ENCODE peak calls at places on chromosomes 5 and 9, in seven cellular contexts. One of them, this sample, is unnamed.

GRCh38 chr9:130497139-130497538 is 52.4 kb downstream of the ASS1 start:
- DNase-seq in neural progenitor cell: peak
- DNase-seq in A549: no peak
- DNase-seq in thyroid gland: peak
- DNase-seq in stomach: no peak
- DNase-seq in tibial artery: no peak
- DNase-seq in CD8-positive, alpha-beta T cell: no peak
- DNase-seq in this sample: no peak

GRCh38 chr5:173963867-173964429 is 25.0 kb upstream of the C5orf47 start:
- DNase-seq in neural progenitor cell: peak
- DNase-seq in A549: peak
- DNase-seq in thyroid gland: no peak
- DNase-seq in stomach: no peak
- DNase-seq in tibial artery: no peak
- DNase-seq in CD8-positive, alpha-beta T cell: no peak
- DNase-seq in this sample: no peak

GRCh38 chr9:109107402-109108240 is 12.1 kb downstream of the TMEM245 start:
- DNase-seq in neural progenitor cell: no peak
- DNase-seq in A549: peak
- DNase-seq in thyroid gland: no peak
- DNase-seq in stomach: no peak
- DNase-seq in tibial artery: no peak
- DNase-seq in CD8-positive, alpha-beta T cell: no peak
- DNase-seq in this sample: no peak

GRCh38 chr9:70502690-70503089 is 88.2 kb upstream of the KLF9 start:
- DNase-seq in neural progenitor cell: no peak
- DNase-seq in A549: no peak
- DNase-seq in thyroid gland: no peak
- DNase-seq in stomach: no peak
- DNase-seq in tibial artery: no peak
- DNase-seq in CD8-positive, alpha-beta T cell: no peak
- DNase-seq in this sample: no peak

GRCh38 chr5:140038373-140038957 is 4.6 kb downstream of the NRG2 start:
- DNase-seq in neural progenitor cell: peak
- DNase-seq in A549: no peak
- DNase-seq in thyroid gland: no peak
- DNase-seq in stomach: no peak
- DNase-seq in tibial artery: no peak
- DNase-seq in CD8-positive, alpha-beta T cell: no peak
- DNase-seq in this sample: no peak

GRCh38 chr9:129237195-129237611 is 59.1 kb upstream of the IER5L start:
- DNase-seq in neural progenitor cell: no peak
- DNase-seq in A549: peak
- DNase-seq in thyroid gland: no peak
- DNase-seq in stomach: no peak
- DNase-seq in tibial artery: no peak
- DNase-seq in CD8-positive, alpha-beta T cell: peak
- DNase-seq in this sample: no peak

GRCh38 chr9:132586830-132587483 is 4.6 kb downstream of the BARHL1 start:
- DNase-seq in neural progenitor cell: peak
- DNase-seq in A549: no peak
- DNase-seq in thyroid gland: no peak
- DNase-seq in stomach: no peak
- DNase-seq in tibial artery: no peak
- DNase-seq in CD8-positive, alpha-beta T cell: no peak
- DNase-seq in this sample: no peak

GRCh38 chr9:104970588-104970987 is 42.6 kb upstream of the ABCA1 start:
- DNase-seq in neural progenitor cell: no peak
- DNase-seq in A549: no peak
- DNase-seq in thyroid gland: no peak
- DNase-seq in stomach: no peak
- DNase-seq in tibial artery: no peak
- DNase-seq in CD8-positive, alpha-beta T cell: no peak
- DNase-seq in this sample: no peak

GRCh38 chr5:15618938-15619337 is 119.0 kb downstream of the FBXL7 start:
- DNase-seq in neural progenitor cell: no peak
- DNase-seq in A549: no peak
- DNase-seq in thyroid gland: no peak
- DNase-seq in stomach: no peak
- DNase-seq in tibial artery: no peak
- DNase-seq in CD8-positive, alpha-beta T cell: no peak
- DNase-seq in this sample: no peak

GRCh38 chr5:178115136-178115834 is 2.0 kb downstream of the N4BP3 start:
- DNase-seq in neural progenitor cell: peak
- DNase-seq in A549: no peak
- DNase-seq in thyroid gland: no peak
- DNase-seq in stomach: no peak
- DNase-seq in tibial artery: no peak
- DNase-seq in CD8-positive, alpha-beta T cell: no peak
- DNase-seq in this sample: no peak

GRCh38 chr5:156036640-156037039 is 290.3 kb upstream of the SGCD start:
- DNase-seq in neural progenitor cell: no peak
- DNase-seq in A549: no peak
- DNase-seq in thyroid gland: peak
- DNase-seq in stomach: no peak
- DNase-seq in tibial artery: no peak
- DNase-seq in CD8-positive, alpha-beta T cell: no peak
- DNase-seq in this sample: no peak

GRCh38 chr9:98691890-98692289 is 16.8 kb downstream of the GABBR2 start:
- DNase-seq in neural progenitor cell: no peak
- DNase-seq in A549: no peak
- DNase-seq in thyroid gland: no peak
- DNase-seq in stomach: no peak
- DNase-seq in tibial artery: no peak
- DNase-seq in CD8-positive, alpha-beta T cell: no peak
- DNase-seq in this sample: no peak

GRCh38 chr5:144566747-144567415 is 396.2 kb downstream of the KCTD16 start:
- DNase-seq in neural progenitor cell: no peak
- DNase-seq in A549: no peak
- DNase-seq in thyroid gland: no peak
- DNase-seq in stomach: no peak
- DNase-seq in tibial artery: no peak
- DNase-seq in CD8-positive, alpha-beta T cell: no peak
- DNase-seq in this sample: no peak

GRCh38 chr5:154236-154635 is 37.1 kb upstream of the LRRC14B start:
- DNase-seq in neural progenitor cell: peak
- DNase-seq in A549: no peak
- DNase-seq in thyroid gland: no peak
- DNase-seq in stomach: no peak
- DNase-seq in tibial artery: no peak
- DNase-seq in CD8-positive, alpha-beta T cell: no peak
- DNase-seq in this sample: no peak

GRCh38 chr9:124820606-124821246 is 32.5 kb upstream of the WDR38 start:
- DNase-seq in neural progenitor cell: no peak
- DNase-seq in A549: no peak
- DNase-seq in thyroid gland: no peak
- DNase-seq in stomach: no peak
- DNase-seq in tibial artery: no peak
- DNase-seq in CD8-positive, alpha-beta T cell: no peak
- DNase-seq in this sample: peak

GRCh38 chr9:32589083-32589713 is 16.2 kb upstream of the NDUFB6 start:
- DNase-seq in neural progenitor cell: peak
- DNase-seq in A549: peak
- DNase-seq in thyroid gland: no peak
- DNase-seq in stomach: no peak
- DNase-seq in tibial artery: no peak
- DNase-seq in CD8-positive, alpha-beta T cell: no peak
- DNase-seq in this sample: no peak
- TF ChIP-seq CTCF in neural progenitor cell: peak
- TF ChIP-seq CTCF in A549: peak
- TF ChIP-seq CTCF in thyroid gland: peak
- TF ChIP-seq CTCF in stomach: no peak
- TF ChIP-seq CTCF in tibial artery: no peak
- TF ChIP-seq CTCF in CD8-positive, alpha-beta T cell: no peak
- TF ChIP-seq CTCF in this sample: peak

DNA sequence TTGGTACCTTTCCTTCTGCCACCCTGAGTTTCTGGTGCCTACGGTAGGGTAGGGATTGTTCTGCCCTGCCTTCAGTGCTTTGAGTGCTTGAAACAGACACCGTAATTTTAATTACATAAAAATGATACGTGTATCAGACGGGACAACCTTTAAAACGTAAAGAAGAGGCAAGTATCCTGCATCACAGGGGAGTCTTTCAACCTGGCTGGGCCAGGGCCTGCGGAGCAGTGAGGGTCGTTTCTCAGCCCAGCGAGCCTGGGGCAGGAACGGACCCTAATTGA is 480 bp upstream of the DAB2IP start:
- DNase-seq in neural progenitor cell: no peak
- DNase-seq in A549: no peak
- DNase-seq in thyroid gland: no peak
- DNase-seq in stomach: no peak
- DNase-seq in tibial artery: no peak
- DNase-seq in CD8-positive, alpha-beta T cell: no peak
- DNase-seq in this sample: no peak
- H3K27ac ChIP-seq in neural progenitor cell: no peak
- H3K27ac ChIP-seq in A549: peak
- H3K27ac ChIP-seq in thyroid gland: no peak
- H3K27ac ChIP-seq in stomach: peak
- H3K27ac ChIP-seq in tibial artery: peak
- H3K27ac ChIP-seq in CD8-positive, alpha-beta T cell: no peak
- H3K27ac ChIP-seq in this sample: peak

GRCh38 chr9:4117835-4118610 is 181.8 kb downstream of the GLIS3 start:
- DNase-seq in neural progenitor cell: no peak
- DNase-seq in A549: peak
- DNase-seq in thyroid gland: no peak
- DNase-seq in stomach: no peak
- DNase-seq in tibial artery: no peak
- DNase-seq in CD8-positive, alpha-beta T cell: peak
- DNase-seq in this sample: peak
- TF ChIP-seq CTCF in neural progenitor cell: peak
- TF ChIP-seq CTCF in A549: peak
- TF ChIP-seq CTCF in thyroid gland: no peak
- TF ChIP-seq CTCF in stomach: no peak
- TF ChIP-seq CTCF in tibial artery: peak
- TF ChIP-seq CTCF in CD8-positive, alpha-beta T cell: peak
- TF ChIP-seq CTCF in this sample: no peak

GRCh38 chr9:117783828-117784227 is 79.6 kb downstream of the TLR4 start:
- DNase-seq in neural progenitor cell: no peak
- DNase-seq in A549: no peak
- DNase-seq in thyroid gland: no peak
- DNase-seq in stomach: peak
- DNase-seq in tibial artery: no peak
- DNase-seq in CD8-positive, alpha-beta T cell: no peak
- DNase-seq in this sample: peak
- H3K27ac ChIP-seq in neural progenitor cell: no peak
- H3K27ac ChIP-seq in A549: no peak
- H3K27ac ChIP-seq in thyroid gland: no peak
- H3K27ac ChIP-seq in stomach: no peak
- H3K27ac ChIP-seq in tibial artery: no peak
- H3K27ac ChIP-seq in CD8-positive, alpha-beta T cell: no peak
- H3K27ac ChIP-seq in this sample: no peak